ENCODE peak calls at places on chromosomes 5 and 9, in eight cellular contexts. U is right lobe of liver; K is fibroblast of lung; E is CD4-positive, CD25-positive, alpha-beta regulatory T cell; H is PC-3; X is adipocyte; F is CD8-positive, alpha-beta T cell; L is uterus. M is an unnamed sample.

GRCh38 chr9:105296889-105297288 is 52.4 kb downstream of the SLC44A1 start:
- DNase-seq in U (no peak), K (peak; percentile 96), E (no peak), H (peak; percentile 66), X (peak; percentile 97), F (no peak), L (no peak), M (no peak)

GRCh38 chr9:135010363-135010860 is 77.1 kb upstream of the OLFM1 start:
- DNase-seq in U (no peak), K (no peak), E (no peak), H (no peak), X (no peak), F (no peak), L (no peak), M (peak; percentile 66)

GRCh38 chr9:124042168-124042775 is 30.7 kb downstream of the LHX2 start:
- DNase-seq in U (no peak), K (no peak), E (no peak), H (no peak), X (no peak), F (no peak), L (no peak), M (peak; percentile 52)

GRCh38 chr9:103999375-104000062 is 94.6 kb upstream of the SMC2 start:
- DNase-seq in U (no peak), K (no peak), E (no peak), H (no peak), X (no peak), F (no peak), L (no peak), M (peak; percentile 57)

GRCh38 chr5:3428355-3428754 is 167.3 kb upstream of the IRX1 start:
- DNase-seq in U (no peak), K (no peak), E (no peak), H (no peak), X (no peak), F (no peak), L (no peak), M (no peak)

GRCh38 chr5:135272311-135272805 is 126.7 kb downstream of the MACROH2A1 start:
- DNase-seq in U (no peak), K (no peak), E (no peak), H (no peak), X (no peak), F (no peak), L (no peak), M (no peak)

GRCh38 chr5:14156611-14157493 is 13.7 kb downstream of the TRIO start:
- DNase-seq in U (no peak), K (peak; percentile 99), E (no peak), H (peak; percentile 98), X (peak; percentile 91), F (no peak), L (no peak), M (no peak)

GRCh38 chr5:95728494-95729114 is 2.5 kb upstream of the RHOBTB3 start:
- DNase-seq in U (no peak), K (peak; percentile 62), E (no peak), H (peak; percentile 31), X (no peak), F (no peak), L (no peak), M (no peak)

GRCh38 chr5:57724836-57725235 is 242.2 kb upstream of the ACTBL2 start:
- DNase-seq in U (no peak), K (peak; percentile 76), E (no peak), H (peak; percentile 51), X (peak; percentile 51), F (no peak), L (no peak), M (no peak)

GRCh38 chr9:95477441-95477840 is 39.3 kb downstream of the PTCH1 start:
- DNase-seq in U (no peak), K (no peak), E (no peak), H (no peak), X (no peak), F (no peak), L (no peak), M (no peak)

GRCh38 chr5:101679816-101680215 is 616.3 kb downstream of the SLCO4C1 start:
- DNase-seq in U (no peak), K (peak; percentile 34), E (no peak), H (peak; percentile 27), X (peak; percentile 7), F (no peak), L (no peak), M (no peak)

GRCh38 chr9:115004535-115004934 is 74.1 kb upstream of the TNFSF8 start:
- DNase-seq in U (no peak), K (peak; percentile 34), E (no peak), H (no peak), X (no peak), F (no peak), L (no peak), M (no peak)

GRCh38 chr5:8906303-8906967 is 639.4 kb downstream of the SEMA5A start:
- DNase-seq in U (no peak), K (peak; percentile 91), E (no peak), H (peak; percentile 97), X (no peak), F (no peak), L (no peak), M (no peak)

GRCh38 chr5:141382469-141383294 is at the start of gene PCDHGA7:
- DNase-seq in U (no peak), K (peak; percentile 48), E (no peak), H (no peak), X (peak; percentile 61), F (no peak), L (no peak), M (no peak)

GRCh38 chr9:83188272-83188671 is 125.3 kb upstream of the RASEF start:
- DNase-seq in U (no peak), K (no peak), E (no peak), H (no peak), X (no peak), F (no peak), L (no peak), M (no peak)

GRCh38 chr5:90590-91547 is 1.1 kb upstream of the PLEKHG4B start:
- DNase-seq in U (no peak), K (peak; percentile 31), E (no peak), H (no peak), X (peak; percentile 21), F (no peak), L (no peak), M (no peak)

GRCh38 chr9:120587357-120587756 is 7.4 kb upstream of the CDK5RAP2 start:
- DNase-seq in U (no peak), K (no peak), E (no peak), H (no peak), X (no peak), F (no peak), L (no peak), M (no peak)

GRCh38 chr9:73143606-73144328 is 7.9 kb upstream of the ANXA1 start:
- DNase-seq in U (no peak), K (peak; percentile 91), E (no peak), H (peak; percentile 92), X (peak; percentile 88), F (no peak), L (no peak), M (no peak)

GRCh38 chr9:104858271-104858670 is 69.7 kb downstream of the ABCA1 start:
- DNase-seq in U (no peak), K (peak; percentile 88), E (no peak), H (no peak), X (peak; percentile 81), F (no peak), L (no peak), M (no peak)

GRCh38 chr9:131613921-131614320 is 68.6 kb downstream of the PRRT1B start:
- DNase-seq in U (peak; percentile 2), K (no peak), E (no peak), H (no peak), X (no peak), F (no peak), L (no peak), M (no peak)

GRCh38 chr5:36059571-36060515 is 6.8 kb downstream of the UGT3A2 start:
- DNase-seq in U (no peak), K (no peak), E (no peak), H (peak; percentile 87), X (peak; percentile 52), F (no peak), L (no peak), M (no peak)
- H3K4me1 ChIP-seq in U (no peaks in the 10 kb centered on the region), K (no peaks in the 10 kb centered on the region), E (no peaks in the 10 kb centered on the region), H (peaks cover 9% of the 10 kb centered on the region), X (no peaks in the 10 kb centered on the region), F (no peaks in the 10 kb centered on the region), L (no peaks in the 10 kb centered on the region), M (no peaks in the 10 kb centered on the region)

GRCh38 chr9:97502222-97502983 is 937 bp downstream of the TMOD1 start:
- DNase-seq in U (peak; percentile 48), K (no peak), E (no peak), H (no peak), X (no peak), F (no peak), L (no peak), M (no peak)
- H3K4me3 ChIP-seq in U (peak overlapping the region; percentile 93), K (peak overlapping the region; percentile 67), E (no peak overlapping the region), H (peak overlapping the region; percentile 71), X (peak overlapping the region; percentile 78), F (peak overlapping the region; percentile 22), L (peak overlapping the region; percentile 99), M (peak overlapping the region; percentile 78)

DNA sequence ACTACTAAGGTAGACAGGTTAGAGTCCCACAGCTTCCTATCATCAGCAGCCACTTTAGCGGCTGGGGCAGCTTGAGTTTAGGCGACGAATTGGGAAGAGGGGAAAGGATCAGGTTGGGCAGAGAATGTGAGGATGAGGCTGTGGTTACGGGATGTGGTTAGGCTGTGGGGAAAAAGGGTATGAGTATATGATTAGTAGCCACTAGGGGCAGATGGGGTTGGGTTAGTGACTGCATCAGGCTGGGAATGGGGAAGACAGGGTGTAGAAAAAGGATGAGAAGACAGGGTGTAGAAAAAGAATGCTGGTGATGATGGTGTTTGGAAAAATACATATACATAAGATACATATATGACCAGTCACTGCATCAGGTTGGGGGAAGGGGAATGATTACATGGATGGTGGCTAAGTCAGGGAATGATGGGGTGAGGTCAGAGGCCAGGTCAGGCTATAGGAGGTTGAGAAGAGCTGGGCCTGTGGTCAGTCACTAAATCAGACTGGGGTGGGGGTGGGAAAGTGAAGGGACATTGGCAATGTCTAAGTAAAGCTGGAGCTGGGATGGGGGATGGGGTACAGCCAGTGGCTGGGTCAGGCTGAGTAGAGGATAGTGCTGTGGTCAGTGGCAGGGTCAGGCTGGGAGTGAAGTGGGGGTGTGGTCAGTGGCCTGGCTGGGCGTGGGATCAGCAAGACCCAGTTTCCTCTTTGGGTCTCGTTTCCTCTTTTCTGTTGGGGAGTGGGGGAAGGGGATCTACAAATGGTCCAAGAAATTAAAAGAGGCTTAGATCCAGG is 2.1 kb downstream of the TLN1 start:
- DNase-seq in U (peak; percentile 73), K (peak; percentile 87), E (no peak), H (peak; percentile 86), X (peak; percentile 90), F (no peak), L (no peak), M (peak; percentile 80)
- H3K4me1 ChIP-seq in U (peaks cover 46% of the 10 kb centered on the region), K (peaks cover 23% of the 10 kb centered on the region), E (peaks cover 67% of the 10 kb centered on the region), H (peaks cover 54% of the 10 kb centered on the region), X (peaks cover 71% of the 10 kb centered on the region), F (peaks cover 71% of the 10 kb centered on the region), L (peaks cover 8% of the 10 kb centered on the region), M (peaks cover 65% of the 10 kb centered on the region)

DNA sequence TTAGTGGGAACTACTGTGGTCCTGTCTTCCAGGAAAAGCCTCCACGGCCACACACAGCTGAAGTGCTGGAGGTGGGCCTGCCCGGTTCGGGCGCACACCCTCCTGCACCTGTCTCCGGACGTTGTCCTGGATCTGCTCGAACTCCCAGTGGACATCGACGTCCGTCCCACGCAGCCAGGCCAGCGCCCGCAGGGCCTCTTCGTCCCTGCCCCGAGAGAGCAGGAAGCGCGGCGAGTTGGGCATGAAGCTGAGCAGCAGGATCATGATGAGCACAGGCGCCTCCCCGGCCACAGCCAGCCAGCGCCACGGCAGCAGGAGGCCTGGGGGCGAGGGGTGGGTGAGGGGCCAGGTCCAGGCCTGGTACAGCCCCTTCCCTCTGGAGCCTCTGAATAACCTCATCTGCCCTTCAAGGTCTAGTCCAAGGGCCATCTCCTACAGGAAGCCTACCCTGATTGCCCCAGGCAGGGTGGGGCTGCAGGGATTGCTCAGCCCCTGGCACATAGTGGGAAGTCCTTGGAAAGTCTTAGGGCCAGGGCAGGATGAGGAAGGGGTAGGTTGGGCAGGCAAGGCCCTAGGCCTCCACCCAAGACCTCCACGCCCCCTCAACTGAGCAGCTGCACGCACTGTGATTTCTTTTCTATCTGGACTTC is 3.5 kb downstream of the SLC2A6 start:
- DNase-seq in U (no peak), K (no peak), E (no peak), H (no peak), X (no peak), F (no peak), L (no peak), M (no peak)
- H3K4me3 ChIP-seq in U (no peak overlapping the region), K (no peak overlapping the region), E (no peak overlapping the region), H (no peak overlapping the region), X (no peak overlapping the region), F (no peak overlapping the region), L (no peak overlapping the region), M (no peak overlapping the region)

M was measured in upper lobe of right lung.